ENCODE peak calls at places on chromosome 11, in ten cellular contexts. J is stimulated activated CD8-positive, alpha-beta memory T cell treated with anti-CD3 and anti-CD28 coated beads, Interleukin-7, amount 100 ng/mL, for 24 hours; Z is lung microvascular endothelial cell; L is kidney; U is uterus; Y is EL; N is fibroblast of gingiva; M is activated T-helper 9 cell treated with anti-CD3 and anti-CD28 coated beads, Interleukin-2, amount 50 U/mL, for 16 hours; S is effector CD8-positive, alpha-beta T cell; T is activated naive CD8-positive, alpha-beta T cell treated with anti-CD3 and anti-CD28 coated beads, Interleukin-2, amount 50 U/mL, for 24 hours. R is an unnamed sample.

GRCh38 chr11:125229006-125229405 is 64.5 kb downstream of the PKNOX2 start:
- DNase-seq in J (no peak), Z (no peak), L (no peak), U (no peak), Y (no peak), N (no peak), M (no peak), S (no peak), T (no peak), R (no peak)

GRCh38 chr11:133600876-133601275 is 68.6 kb upstream of the OPCML start:
- DNase-seq in J (no peak), Z (no peak), L (no peak), U (no peak), Y (no peak), N (no peak), M (no peak), S (no peak), T (no peak), R (no peak)

GRCh38 chr11:93719310-93719709 is 22.0 kb downstream of the TAF1D start:
- DNase-seq in J (no peak), Z (no peak), L (no peak), U (no peak), Y (no peak), N (no peak), M (no peak), S (no peak), T (no peak), R (no peak)

GRCh38 chr11:6755303-6755952 is 16.3 kb downstream of the OR2AG2 start:
- DNase-seq in J (no peak), Z (peak), L (no peak), U (no peak), Y (peak), N (peak), M (no peak), S (peak), T (peak), R (peak)

GRCh38 chr11:110076388-110076965 is 16.7 kb upstream of the ZC3H12C start:
- DNase-seq in J (no peak), Z (no peak), L (no peak), U (no peak), Y (peak), N (no peak), M (no peak), S (no peak), T (no peak), R (no peak)

GRCh38 chr11:1570896-1571759 is 943 bp downstream of the DUSP8 start:
- DNase-seq in J (no peak), Z (no peak), L (peak), U (no peak), Y (no peak), N (no peak), M (no peak), S (no peak), T (no peak), R (no peak)

GRCh38 chr11:48024635-48025071 is 44.3 kb downstream of the PTPRJ start:
- DNase-seq in J (no peak), Z (no peak), L (no peak), U (no peak), Y (no peak), N (peak), M (no peak), S (no peak), T (no peak), R (no peak)

GRCh38 chr11:77401486-77402217 is 72.2 kb downstream of the PAK1 start:
- DNase-seq in J (no peak), Z (no peak), L (no peak), U (no peak), Y (no peak), N (no peak), M (no peak), S (no peak), T (no peak), R (no peak)

GRCh38 chr11:64095286-64095825 is 59.6 kb downstream of the FLRT1 start:
- DNase-seq in J (no peak), Z (peak), L (no peak), U (no peak), Y (no peak), N (no peak), M (no peak), S (no peak), T (no peak), R (no peak)

GRCh38 chr11:3169952-3170755 is 5.0 kb upstream of the OSBPL5 start:
- DNase-seq in J (no peak), Z (no peak), L (peak), U (no peak), Y (no peak), N (no peak), M (no peak), S (no peak), T (no peak), R (no peak)

GRCh38 chr11:1153105-1153950 is 4.4 kb upstream of the MUC5AC start:
- DNase-seq in J (no peak), Z (no peak), L (peak), U (no peak), Y (peak), N (no peak), M (no peak), S (no peak), T (no peak), R (no peak)

GRCh38 chr11:69799582-69799981 is 19.6 kb downstream of the FGF3 start:
- DNase-seq in J (no peak), Z (peak), L (no peak), U (no peak), Y (peak), N (no peak), M (no peak), S (no peak), T (no peak), R (peak)

GRCh38 chr11:79021601-79022000 is 419.2 kb downstream of the TENM4 start:
- DNase-seq in J (no peak), Z (no peak), L (no peak), U (no peak), Y (no peak), N (no peak), M (no peak), S (no peak), T (no peak), R (no peak)

GRCh38 chr11:74493816-74494630 is 499 bp upstream of the LIPT2 start:
- DNase-seq in J (no peak), Z (no peak), L (no peak), U (no peak), Y (peak), N (no peak), M (no peak), S (no peak), T (no peak), R (peak)

GRCh38 chr11:108115495-108116140 is 5.7 kb upstream of the ACAT1 start:
- DNase-seq in J (no peak), Z (peak), L (peak), U (peak), Y (peak), N (peak), M (no peak), S (no peak), T (no peak), R (peak)

GRCh38 chr11:126712017-126712625 is 288.4 kb downstream of the KIRREL3 start:
- DNase-seq in J (no peak), Z (no peak), L (no peak), U (no peak), Y (no peak), N (no peak), M (no peak), S (no peak), T (no peak), R (no peak)

GRCh38 chr11:45622283-45622682 is 43.1 kb downstream of the CHST1 start:
- DNase-seq in J (no peak), Z (no peak), L (no peak), U (no peak), Y (no peak), N (no peak), M (no peak), S (no peak), T (no peak), R (no peak)

GRCh38 chr11:69218946-69219720 is 63.4 kb downstream of the SMIM38 start:
- DNase-seq in J (no peak), Z (no peak), L (no peak), U (no peak), Y (no peak), N (no peak), M (no peak), S (no peak), T (no peak), R (no peak)

GRCh38 chr11:93574821-93575220 is 31.6 kb upstream of the SMCO4 start:
- DNase-seq in J (no peak), Z (no peak), L (no peak), U (no peak), Y (no peak), N (no peak), M (no peak), S (no peak), T (no peak), R (no peak)

GRCh38 chr11:121431820-121432526 is 20.1 kb upstream of the SORL1 start:
- DNase-seq in J (no peak), Z (no peak), L (no peak), U (no peak), Y (no peak), N (no peak), M (no peak), S (no peak), T (no peak), R (no peak)

GRCh38 chr11:115425816-115426215 is 78.4 kb downstream of the CADM1 start:
- DNase-seq in J (no peak), Z (no peak), L (no peak), U (no peak), Y (no peak), N (no peak), M (no peak), S (no peak), T (no peak), R (no peak)

GRCh38 chr11:22707119-22707899 is 40.9 kb downstream of the GAS2 start:
- DNase-seq in J (no peak), Z (no peak), L (no peak), U (no peak), Y (no peak), N (peak), M (no peak), S (no peak), T (no peak), R (no peak)

GRCh38 chr11:4551346-4551979 is 6.5 kb downstream of the OR52M1 start:
- DNase-seq in J (no peak), Z (peak), L (peak), U (no peak), Y (peak), N (no peak), M (no peak), S (no peak), T (no peak), R (no peak)

GRCh38 chr11:63686912-63687311 is 5.6 kb downstream of the RTN3 start:
- DNase-seq in J (no peak), Z (no peak), L (no peak), U (peak), Y (peak), N (no peak), M (no peak), S (no peak), T (no peak), R (no peak)

GRCh38 chr11:34358258-34358665 is 452 bp upstream of the ABTB2 start:
- DNase-seq in J (no peak), Z (peak), L (peak), U (peak), Y (peak), N (no peak), M (no peak), S (peak), T (no peak), R (peak)

GRCh38 chr11:83159901-83160865 is 3.3 kb downstream of the PCF11 start:
- DNase-seq in J (no peak), Z (peak), L (no peak), U (no peak), Y (peak), N (peak), M (no peak), S (no peak), T (no peak), R (peak)

GRCh38 chr11:60944504-60945294 is 7.3 kb downstream of the SLC15A3 start:
- DNase-seq in J (no peak), Z (no peak), L (no peak), U (no peak), Y (no peak), N (no peak), M (no peak), S (no peak), T (no peak), R (no peak)

GRCh38 chr11:61460986-61461385 is 31.1 kb downstream of the SDHAF2 start:
- DNase-seq in J (no peak), Z (no peak), L (no peak), U (no peak), Y (no peak), N (no peak), M (no peak), S (no peak), T (no peak), R (no peak)

GRCh38 chr11:17765381-17766359 is 31.1 kb downstream of the KCNC1 start:
- DNase-seq in J (no peak), Z (no peak), L (peak), U (no peak), Y (no peak), N (no peak), M (no peak), S (no peak), T (no peak), R (no peak)

R was measured in RKO.